ENCODE peak calls at places on chromosome 5, in seven cellular contexts. C is fibroblast of mammary gland, H is AG04450, Z is AG10803, V is tibial artery, R is ovary, W is fibroblast of lung. I is an unnamed sample.

GRCh38 chr5:147690595-147690994 is 91.9 kb downstream of the JAKMIP2 start:
- DNase-seq in W (no peak), H (no peak), V (no peak), R (no peak), C (no peak), Z (no peak), I (no peak)

GRCh38 chr5:149754481-149754880 is 24.4 kb downstream of the PPARGC1B start:
- DNase-seq in R (no peak), H (no peak), V (no peak), Z (no peak), W (no peak), C (no peak), I (no peak)

GRCh38 chr5:99331061-99331460 is 402.3 kb upstream of the CHD1 start:
- DNase-seq in W (no peak), C (no peak), R (no peak), H (no peak), V (no peak), Z (no peak), I (no peak)

GRCh38 chr5:42596817-42597216 is 159.8 kb upstream of the CCDC152 start:
- DNase-seq in V (no peak), Z (no peak), H (no peak), W (no peak), C (no peak), R (no peak), I (no peak)

GRCh38 chr5:82931110-82931509 is 146.1 kb downstream of the TMEM167A start:
- DNase-seq in Z (no peak), V (no peak), C (peak; percentile 66), W (peak; percentile 46), H (no peak), R (no peak), I (no peak)

GRCh38 chr5:87403899-87404298 is 8.8 kb downstream of the CCNH start:
- DNase-seq in R (no peak), W (no peak), V (no peak), Z (no peak), C (no peak), H (no peak), I (no peak)

GRCh38 chr5:54520438-54520846 is 2.9 kb downstream of the SNX18 start:
- DNase-seq in C (peak; percentile 45), H (no peak), W (peak; percentile 47), V (peak; percentile 41), R (no peak), Z (peak; percentile 63), I (no peak)

GRCh38 chr5:36403601-36404311 is 102.1 kb upstream of the RANBP3L start:
- DNase-seq in R (peak; percentile 68), H (peak; percentile 11), W (peak; percentile 90), Z (peak; percentile 99), C (peak; percentile 95), V (peak; percentile 69), I (peak; percentile 84)

GRCh38 chr5:9046756-9047481 is 499.0 kb downstream of the SEMA5A start:
- DNase-seq in Z (peak; percentile 96), W (peak; percentile 71), R (no peak), H (peak; percentile 81), C (peak; percentile 97), V (no peak), I (peak; percentile 86)

GRCh38 chr5:40386293-40386692 is 293.4 kb upstream of the PTGER4 start:
- DNase-seq in H (peak; percentile 34), V (no peak), Z (peak; percentile 35), R (no peak), C (no peak), W (no peak), I (peak; percentile 11)

GRCh38 chr5:137501226-137501625 is 2.1 kb upstream of the SPOCK1 start:
- DNase-seq in R (no peak), H (no peak), V (no peak), C (no peak), Z (no peak), W (no peak), I (no peak)

GRCh38 chr5:35803221-35803651 is 53.5 kb upstream of the IL7R start:
- DNase-seq in W (peak; percentile 69), Z (peak; percentile 83), R (peak; percentile 69), V (no peak), H (peak; percentile 34), C (peak; percentile 72), I (peak; percentile 28)

GRCh38 chr5:33772276-33772990 is 119.4 kb downstream of the ADAMTS12 start:
- DNase-seq in H (peak; percentile 36), C (peak; percentile 89), W (peak; percentile 80), Z (peak; percentile 75), R (no peak), V (no peak), I (no peak)

GRCh38 chr5:68780299-68780960 is 313.4 kb upstream of the SLC30A5 start:
- DNase-seq in Z (peak; percentile 18), V (no peak), R (no peak), C (peak; percentile 4), W (peak; percentile 1), H (no peak), I (no peak)

GRCh38 chr5:135851186-135851906 is 16.9 kb downstream of the SLC25A48 start:
- DNase-seq in H (no peak), V (no peak), C (no peak), R (no peak), W (no peak), Z (no peak), I (no peak)

GRCh38 chr5:74035521-74035937 is 409.5 kb downstream of the ARHGEF28 start:
- DNase-seq in R (peak; percentile 63), H (no peak), V (peak; percentile 28), C (peak; percentile 91), W (peak; percentile 74), Z (peak; percentile 73), I (no peak)

GRCh38 chr5:107248065-107248695 is 422.6 kb downstream of the EFNA5 start:
- DNase-seq in V (peak; percentile 65), C (peak; percentile 58), R (no peak), Z (peak; percentile 15), W (peak; percentile 68), H (no peak), I (no peak)

GRCh38 chr5:132253008-132253441 is 4.5 kb upstream of the PDLIM4 start:
- DNase-seq in H (no peak), V (no peak), Z (no peak), C (no peak), W (no peak), R (no peak), I (no peak)

DNA sequence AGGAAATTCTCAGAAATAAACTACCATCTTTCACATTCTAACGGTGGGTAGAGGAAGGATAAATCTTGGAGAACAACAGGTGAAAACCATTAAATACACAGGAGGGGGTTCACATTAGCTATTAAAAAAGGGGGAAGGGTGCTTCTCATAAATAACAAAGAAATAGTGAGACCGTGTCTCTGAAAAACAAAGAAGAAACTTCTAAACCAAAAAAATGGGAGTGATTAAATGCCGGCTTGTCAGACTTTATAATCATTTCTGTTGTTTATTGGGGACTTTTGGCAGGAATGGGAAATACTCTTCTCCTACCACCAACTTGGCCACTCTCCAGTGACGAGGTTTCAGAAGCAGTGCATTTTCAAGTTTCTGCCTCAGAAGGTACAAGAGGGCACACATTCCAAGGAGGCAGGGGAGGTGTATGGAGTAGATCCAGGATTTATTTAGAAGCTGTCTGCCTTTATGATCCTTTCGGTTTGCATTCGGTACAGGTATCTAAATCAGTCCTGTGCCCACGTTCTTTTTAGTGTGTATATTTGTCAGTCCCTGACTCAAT is 46.2 kb downstream of the LIX1 start:
- DNase-seq in Z (peak; percentile 22), R (no peak), W (peak; percentile 17), V (no peak), H (no peak), C (no peak), I (peak; percentile 19)
- H3K4me3 ChIP-seq in Z (no peak overlapping the region), R (no peak overlapping the region), W (no peak overlapping the region), V (no peak overlapping the region), H (no peak overlapping the region), C (no peak overlapping the region), I (no peak overlapping the region)

GRCh38 chr5:2750026-2750757 is 1.3 kb downstream of the IRX2 start:
- DNase-seq in W (no peak), C (no peak), H (no peak), Z (peak; percentile 33), V (no peak), R (no peak), I (no peak)

GRCh38 chr5:2750758-2751464 is 566 bp downstream of the IRX2 start:
- DNase-seq in Z (peak; percentile 32), R (no peak), H (no peak), W (no peak), C (no peak), V (no peak), I (no peak)

GRCh38 chr5:2752059-2752874 is 790 bp upstream of the IRX2 start:
- DNase-seq in W (no peak), H (no peak), V (no peak), R (no peak), C (peak; percentile 61), Z (peak; percentile 78), I (no peak)

GRCh38 chr5:2752875-2753435 is 1.5 kb upstream of the IRX2 start:
- DNase-seq in V (no peak), W (no peak), C (no peak), Z (peak; percentile 40), H (no peak), R (no peak), I (no peak)

DNA sequence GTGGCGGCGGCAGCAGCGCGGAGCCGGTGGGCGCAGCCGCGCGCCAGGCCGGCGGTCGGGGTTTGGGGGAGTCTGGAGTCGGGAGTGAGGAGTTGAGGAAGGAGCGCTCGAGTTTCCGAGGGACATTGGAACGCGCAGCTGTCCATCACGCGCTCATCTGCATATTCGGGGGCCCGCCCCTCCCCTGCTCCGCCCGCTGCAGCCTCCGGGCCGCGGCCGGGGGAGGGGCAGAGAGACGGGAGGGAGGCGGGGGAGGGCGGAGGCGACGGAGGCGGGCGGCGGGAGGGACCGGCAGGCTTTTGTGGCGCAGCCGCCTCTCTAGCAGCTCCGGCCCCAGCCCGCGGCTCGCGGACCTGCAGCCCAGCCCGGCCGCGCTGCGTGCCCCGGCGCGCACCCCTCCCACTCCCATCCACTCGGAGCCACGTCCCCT is at the start of gene IRX2:
- DNase-seq in W (peak; percentile 84), C (peak; percentile 95), R (no peak), Z (peak; percentile 98), H (no peak), V (no peak), I (peak; percentile 74)
- H3K4me3 ChIP-seq in W (peak within 1 kb of the TSS; percentile 26), C (peak within 1 kb of the TSS; percentile 62), R (no peak within 1 kb of the TSS), Z (peak within 1 kb of the TSS; percentile 81), H (no peak within 1 kb of the TSS), V (peak within 1 kb of the TSS; percentile 41), I (peak within 1 kb of the TSS; percentile 72)

DNA sequence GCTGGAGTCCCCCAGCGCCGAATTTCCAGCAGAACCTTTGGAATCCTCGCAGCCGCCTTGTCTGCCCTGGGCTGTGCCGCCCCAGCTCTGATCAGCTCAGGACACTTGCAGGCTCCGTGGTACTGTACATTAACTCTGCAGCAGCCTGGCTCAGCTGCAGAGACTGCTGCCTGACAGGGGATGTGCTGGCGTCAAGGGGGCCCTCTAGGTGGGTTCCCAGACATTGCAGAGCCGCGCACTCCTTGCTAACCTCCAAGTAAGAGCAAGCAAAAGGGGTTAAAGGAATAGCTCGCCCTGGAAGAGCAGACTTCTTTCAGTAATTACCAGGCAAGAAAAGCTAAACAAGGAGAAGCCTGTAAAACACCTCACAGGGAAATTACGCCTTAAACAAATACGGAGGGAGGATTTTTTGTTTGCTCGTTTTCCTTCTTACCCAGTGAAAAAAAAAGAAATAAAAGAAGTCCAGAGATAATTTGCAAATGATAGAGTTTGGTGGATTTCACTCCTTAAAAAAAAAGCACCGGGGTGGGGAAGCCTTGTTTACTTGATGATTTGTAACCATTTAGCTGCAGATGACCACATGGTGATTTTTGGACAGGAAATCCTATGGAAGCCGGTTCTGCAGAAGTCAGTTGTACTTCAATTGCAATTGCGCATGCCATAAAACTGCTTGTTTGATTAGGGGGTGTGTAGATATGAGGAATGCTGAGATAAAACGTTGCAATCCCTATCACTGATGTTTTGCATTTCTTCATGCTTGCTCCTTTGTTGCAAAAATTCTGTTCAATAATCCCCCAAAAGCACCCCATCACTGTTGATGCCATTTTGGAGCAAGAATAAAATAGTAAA is 305.8 kb downstream of the PDE4D start:
- DNase-seq in V (no peak), H (peak; percentile 30), R (peak; percentile 40), Z (peak; percentile 67), W (peak; percentile 82), C (peak; percentile 72), I (no peak)
- H3K4me3 ChIP-seq in V (peak overlapping the region; percentile 35), H (peak overlapping the region; percentile 34), R (peak overlapping the region; percentile 24), Z (peak overlapping the region; percentile 45), W (no peak overlapping the region), C (peak overlapping the region; percentile 9), I (no peak overlapping the region)

GRCh38 chr5:115961413-115962238 is 649 bp upstream of the LVRN start:
- DNase-seq in H (no peak), Z (peak; percentile 69), V (no peak), W (no peak), R (no peak), C (no peak), I (no peak)
- H3K4me3 ChIP-seq in H (no peak overlapping the region), Z (peak overlapping the region; percentile 50), V (peak overlapping the region; percentile 53), W (no peak overlapping the region), R (no peak overlapping the region), C (peak overlapping the region; percentile 3), I (peak overlapping the region; percentile 21)